ENCODE peak calls at places on chromosome 4, in seven cellular contexts. One of them, this sample, is unnamed.

GRCh38 chr4:77711469-77711868 is 105.8 kb downstream of the CXCL13 start:
- DNase-seq in IMR-90: no peak
- DNase-seq in heart left ventricle: no peak
- DNase-seq in tibial nerve: no peak
- DNase-seq in breast epithelium: no peak
- DNase-seq in transverse colon: no peak
- DNase-seq in GM12892: no peak
- DNase-seq in this sample: no peak

GRCh38 chr4:56619160-56619559 is 61.9 kb downstream of the HOPX start:
- DNase-seq in breast epithelium: no peak
- DNase-seq in IMR-90: peak; percentile 58
- DNase-seq in tibial nerve: no peak
- DNase-seq in heart left ventricle: no peak
- DNase-seq in GM12892: no peak
- DNase-seq in transverse colon: no peak
- DNase-seq in this sample: no peak

GRCh38 chr4:32189130-32189529 is 1469.0 kb downstream of the PCDH7 start:
- DNase-seq in GM12892: no peak
- DNase-seq in tibial nerve: no peak
- DNase-seq in IMR-90: no peak
- DNase-seq in heart left ventricle: peak; percentile 37
- DNase-seq in transverse colon: no peak
- DNase-seq in breast epithelium: no peak
- DNase-seq in this sample: no peak

GRCh38 chr4:76723373-76723772 is 174.6 kb downstream of the SOWAHB start:
- DNase-seq in IMR-90: peak; percentile 63
- DNase-seq in tibial nerve: no peak
- DNase-seq in transverse colon: no peak
- DNase-seq in heart left ventricle: no peak
- DNase-seq in GM12892: no peak
- DNase-seq in breast epithelium: no peak
- DNase-seq in this sample: no peak

GRCh38 chr4:107997001-107997788 is 7.5 kb downstream of the HADH start:
- DNase-seq in transverse colon: no peak
- DNase-seq in heart left ventricle: no peak
- DNase-seq in GM12892: no peak
- DNase-seq in breast epithelium: no peak
- DNase-seq in tibial nerve: no peak
- DNase-seq in IMR-90: peak; percentile 81
- DNase-seq in this sample: no peak

GRCh38 chr4:1345905-1346780 is 865 bp upstream of the UVSSA start:
- DNase-seq in transverse colon: peak; percentile 54
- DNase-seq in IMR-90: peak; percentile 16
- DNase-seq in breast epithelium: peak; percentile 39
- DNase-seq in GM12892: peak; percentile 56
- DNase-seq in heart left ventricle: peak; percentile 76
- DNase-seq in tibial nerve: peak; percentile 18
- DNase-seq in this sample: peak; percentile 74

GRCh38 chr4:60619531-60620305 is 580.4 kb upstream of the ADGRL3 start:
- DNase-seq in tibial nerve: no peak
- DNase-seq in transverse colon: no peak
- DNase-seq in heart left ventricle: no peak
- DNase-seq in IMR-90: peak; percentile 64
- DNase-seq in GM12892: no peak
- DNase-seq in breast epithelium: no peak
- DNase-seq in this sample: no peak

GRCh38 chr4:121096629-121097028 is 24.3 kb upstream of the NDNF start:
- DNase-seq in tibial nerve: no peak
- DNase-seq in heart left ventricle: no peak
- DNase-seq in GM12892: no peak
- DNase-seq in transverse colon: no peak
- DNase-seq in breast epithelium: no peak
- DNase-seq in IMR-90: peak; percentile 52
- DNase-seq in this sample: peak; percentile 13

GRCh38 chr4:8303485-8304281 is 34.1 kb downstream of the HTRA3 start:
- DNase-seq in tibial nerve: no peak
- DNase-seq in transverse colon: peak; percentile 2
- DNase-seq in breast epithelium: no peak
- DNase-seq in GM12892: no peak
- DNase-seq in IMR-90: peak; percentile 95
- DNase-seq in heart left ventricle: no peak
- DNase-seq in this sample: peak; percentile 89

GRCh38 chr4:186599483-186599882 is 44.1 kb upstream of the MTNR1A start:
- DNase-seq in heart left ventricle: no peak
- DNase-seq in tibial nerve: no peak
- DNase-seq in GM12892: no peak
- DNase-seq in breast epithelium: no peak
- DNase-seq in IMR-90: no peak
- DNase-seq in transverse colon: no peak
- DNase-seq in this sample: no peak

GRCh38 chr4:155819066-155819465 is 47.0 kb downstream of the ASIC5 start:
- DNase-seq in transverse colon: no peak
- DNase-seq in IMR-90: no peak
- DNase-seq in GM12892: no peak
- DNase-seq in tibial nerve: no peak
- DNase-seq in heart left ventricle: no peak
- DNase-seq in breast epithelium: no peak
- DNase-seq in this sample: no peak

GRCh38 chr4:113434247-113434587 is 327.3 kb downstream of the CAMK2D start:
- DNase-seq in breast epithelium: no peak
- DNase-seq in tibial nerve: no peak
- DNase-seq in GM12892: no peak
- DNase-seq in IMR-90: peak; percentile 39
- DNase-seq in transverse colon: no peak
- DNase-seq in heart left ventricle: no peak
- DNase-seq in this sample: no peak

GRCh38 chr4:113998026-113998425 is 18.6 kb upstream of the ARSJ start:
- DNase-seq in heart left ventricle: no peak
- DNase-seq in IMR-90: no peak
- DNase-seq in tibial nerve: no peak
- DNase-seq in breast epithelium: no peak
- DNase-seq in GM12892: no peak
- DNase-seq in transverse colon: peak; percentile 29
- DNase-seq in this sample: no peak

GRCh38 chr4:102429553-102429952 is 71.6 kb upstream of the NFKB1 start:
- DNase-seq in breast epithelium: no peak
- DNase-seq in transverse colon: no peak
- DNase-seq in GM12892: no peak
- DNase-seq in heart left ventricle: no peak
- DNase-seq in IMR-90: peak; percentile 75
- DNase-seq in tibial nerve: no peak
- DNase-seq in this sample: no peak

GRCh38 chr4:4969298-4969697 is 50.0 kb downstream of the CYTL1 start:
- DNase-seq in IMR-90: peak; percentile 3
- DNase-seq in tibial nerve: peak; percentile 67
- DNase-seq in GM12892: no peak
- DNase-seq in heart left ventricle: no peak
- DNase-seq in breast epithelium: no peak
- DNase-seq in transverse colon: no peak
- DNase-seq in this sample: no peak

GRCh38 chr4:40736910-40737309 is 12.8 kb upstream of the NSUN7 start:
- DNase-seq in breast epithelium: no peak
- DNase-seq in tibial nerve: no peak
- DNase-seq in IMR-90: peak; percentile 22
- DNase-seq in transverse colon: no peak
- DNase-seq in GM12892: no peak
- DNase-seq in heart left ventricle: no peak
- DNase-seq in this sample: no peak

GRCh38 chr4:185374027-185374426 is 21.7 kb downstream of the LRP2BP start:
- DNase-seq in breast epithelium: no peak
- DNase-seq in GM12892: no peak
- DNase-seq in tibial nerve: no peak
- DNase-seq in IMR-90: no peak
- DNase-seq in heart left ventricle: no peak
- DNase-seq in transverse colon: no peak
- DNase-seq in this sample: no peak

GRCh38 chr4:10459305-10459704 is 2.1 kb upstream of the ZNF518B start:
- DNase-seq in tibial nerve: no peak
- DNase-seq in GM12892: no peak
- DNase-seq in IMR-90: no peak
- DNase-seq in heart left ventricle: no peak
- DNase-seq in transverse colon: no peak
- DNase-seq in breast epithelium: no peak
- DNase-seq in this sample: no peak

GRCh38 chr4:10455133-10455532 is 2.1 kb downstream of the ZNF518B start:
- DNase-seq in tibial nerve: no peak
- DNase-seq in breast epithelium: no peak
- DNase-seq in transverse colon: no peak
- DNase-seq in IMR-90: no peak
- DNase-seq in heart left ventricle: no peak
- DNase-seq in GM12892: no peak
- DNase-seq in this sample: no peak

GRCh38 chr4:10456270-10457254 is 664 bp downstream of the ZNF518B start:
- DNase-seq in transverse colon: peak; percentile 52
- DNase-seq in IMR-90: peak; percentile 56
- DNase-seq in tibial nerve: no peak
- DNase-seq in breast epithelium: no peak
- DNase-seq in heart left ventricle: peak; percentile 74
- DNase-seq in GM12892: peak; percentile 49
- DNase-seq in this sample: peak; percentile 79

GRCh38 chr4:10458190-10458589 is 964 bp upstream of the ZNF518B start:
- DNase-seq in GM12892: no peak
- DNase-seq in tibial nerve: no peak
- DNase-seq in heart left ventricle: no peak
- DNase-seq in breast epithelium: no peak
- DNase-seq in IMR-90: no peak
- DNase-seq in transverse colon: no peak
- DNase-seq in this sample: no peak

GRCh38 chr4:10457255-10457801 is at the start of gene ZNF518B:
- DNase-seq in breast epithelium: peak; percentile 32
- DNase-seq in transverse colon: peak; percentile 69
- DNase-seq in GM12892: peak; percentile 66
- DNase-seq in tibial nerve: peak; percentile 17
- DNase-seq in heart left ventricle: peak; percentile 91
- DNase-seq in IMR-90: peak; percentile 48
- DNase-seq in this sample: peak; percentile 91
- TF ChIP-seq POLR2A in breast epithelium: no peak
- TF ChIP-seq POLR2A in transverse colon: no peak
- TF ChIP-seq POLR2A in GM12892: no peak
- TF ChIP-seq POLR2A in tibial nerve: peak; percentile 31
- TF ChIP-seq POLR2A in heart left ventricle: no peak
- TF ChIP-seq POLR2A in IMR-90: no peak
- TF ChIP-seq POLR2A in this sample: peak; percentile 54

GRCh38 chr4:109708435-109708834 is 5.2 kb upstream of the CASP6 start:
- DNase-seq in tibial nerve: no peak
- DNase-seq in GM12892: no peak
- DNase-seq in breast epithelium: no peak
- DNase-seq in heart left ventricle: no peak
- DNase-seq in IMR-90: no peak
- DNase-seq in transverse colon: no peak
- DNase-seq in this sample: no peak

GRCh38 chr4:109701566-109702399 is 1.5 kb downstream of the CASP6 start:
- DNase-seq in tibial nerve: no peak
- DNase-seq in heart left ventricle: no peak
- DNase-seq in IMR-90: no peak
- DNase-seq in breast epithelium: no peak
- DNase-seq in transverse colon: peak; percentile 52
- DNase-seq in GM12892: peak; percentile 17
- DNase-seq in this sample: peak; percentile 43

GRCh38 chr4:109703664-109704351 is 563 bp upstream of the CASP6 start:
- DNase-seq in GM12892: no peak
- DNase-seq in breast epithelium: no peak
- DNase-seq in heart left ventricle: no peak
- DNase-seq in transverse colon: no peak
- DNase-seq in tibial nerve: no peak
- DNase-seq in IMR-90: no peak
- DNase-seq in this sample: no peak

GRCh38 chr4:109699553-109700225 is 3.6 kb downstream of the CASP6 start:
- DNase-seq in transverse colon: peak; percentile 61
- DNase-seq in tibial nerve: no peak
- DNase-seq in GM12892: no peak
- DNase-seq in IMR-90: no peak
- DNase-seq in heart left ventricle: no peak
- DNase-seq in breast epithelium: no peak
- DNase-seq in this sample: no peak

GRCh38 chr4:109702950-109703663 is at the start of gene CASP6:
- DNase-seq in transverse colon: peak; percentile 93
- DNase-seq in tibial nerve: peak; percentile 71
- DNase-seq in heart left ventricle: peak; percentile 93
- DNase-seq in IMR-90: peak; percentile 66
- DNase-seq in GM12892: peak; percentile 70
- DNase-seq in breast epithelium: peak; percentile 68
- DNase-seq in this sample: peak; percentile 88
- TF ChIP-seq POLR2A in transverse colon: peak; percentile 87
- TF ChIP-seq POLR2A in tibial nerve: peak; percentile 47
- TF ChIP-seq POLR2A in heart left ventricle: no peak
- TF ChIP-seq POLR2A in IMR-90: no peak
- TF ChIP-seq POLR2A in GM12892: peak; percentile 56
- TF ChIP-seq POLR2A in breast epithelium: no peak
- TF ChIP-seq POLR2A in this sample: peak; percentile 64

GRCh38 chr4:2942532-2943363 is 20.5 kb downstream of the NOP14 start:
- DNase-seq in breast epithelium: peak; percentile 19
- DNase-seq in heart left ventricle: no peak
- DNase-seq in IMR-90: no peak
- DNase-seq in GM12892: no peak
- DNase-seq in transverse colon: peak; percentile 86
- DNase-seq in tibial nerve: no peak
- DNase-seq in this sample: no peak
- TF ChIP-seq POLR2A in breast epithelium: no peak
- TF ChIP-seq POLR2A in heart left ventricle: no peak
- TF ChIP-seq POLR2A in IMR-90: no peak
- TF ChIP-seq POLR2A in GM12892: peak; percentile 42
- TF ChIP-seq POLR2A in transverse colon: peak; percentile 49
- TF ChIP-seq POLR2A in tibial nerve: no peak
- TF ChIP-seq POLR2A in this sample: no peak

DNA sequence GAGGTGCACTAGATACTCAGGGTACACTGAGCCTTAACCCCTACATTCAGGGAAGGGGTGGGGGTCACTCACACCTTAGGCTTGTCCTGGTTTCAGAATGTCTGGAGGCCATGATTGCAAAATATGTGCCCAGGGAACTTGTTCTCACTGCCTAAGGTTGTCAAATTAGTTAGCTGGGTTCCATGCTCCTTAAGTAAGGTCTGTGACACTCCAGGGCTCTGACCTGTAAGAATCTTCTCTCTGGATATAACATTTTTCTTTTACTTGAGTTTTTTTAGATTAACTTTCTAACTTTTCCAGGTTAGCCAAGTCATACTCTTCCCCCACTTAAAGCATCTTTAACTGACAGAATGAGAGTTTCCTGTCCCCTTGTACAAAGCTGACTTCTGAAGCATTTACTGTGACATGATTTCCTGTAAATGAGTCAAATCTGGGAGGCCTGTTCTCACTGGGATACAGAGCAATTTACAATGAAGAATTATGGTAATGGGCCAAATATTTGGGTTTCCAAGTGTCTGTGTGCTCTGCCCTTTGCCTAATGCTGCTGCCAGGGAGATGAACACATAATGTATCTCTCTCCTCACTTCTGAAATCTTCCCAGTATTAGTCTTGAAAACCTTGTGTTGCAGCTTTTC is 101.7 kb downstream of the GATB start:
- DNase-seq in GM12892: no peak
- DNase-seq in IMR-90: peak; percentile 67
- DNase-seq in tibial nerve: no peak
- DNase-seq in breast epithelium: no peak
- DNase-seq in transverse colon: no peak
- DNase-seq in heart left ventricle: no peak
- DNase-seq in this sample: no peak
- TF ChIP-seq POLR2A in GM12892: no peak
- TF ChIP-seq POLR2A in IMR-90: no peak
- TF ChIP-seq POLR2A in tibial nerve: no peak
- TF ChIP-seq POLR2A in breast epithelium: no peak
- TF ChIP-seq POLR2A in transverse colon: no peak
- TF ChIP-seq POLR2A in heart left ventricle: no peak
- TF ChIP-seq POLR2A in this sample: no peak

GRCh38 chr4:20251796-20252655 is at the start of gene SLIT2:
- DNase-seq in transverse colon: peak; percentile 81
- DNase-seq in breast epithelium: peak; percentile 49
- DNase-seq in IMR-90: peak; percentile 68
- DNase-seq in heart left ventricle: peak; percentile 84
- DNase-seq in GM12892: peak; percentile 47
- DNase-seq in tibial nerve: peak; percentile 65
- DNase-seq in this sample: peak; percentile 44
- TF ChIP-seq POLR2A in transverse colon: peak; percentile 59
- TF ChIP-seq POLR2A in breast epithelium: no peak
- TF ChIP-seq POLR2A in IMR-90: peak; percentile 93
- TF ChIP-seq POLR2A in heart left ventricle: no peak
- TF ChIP-seq POLR2A in GM12892: no peak
- TF ChIP-seq POLR2A in tibial nerve: peak; percentile 85
- TF ChIP-seq POLR2A in this sample: no peak